ENCODE peak calls at places on chromosomes 4 and X, in four cellular contexts. A is WTC11, W is K562, F is GM12878. R is an unnamed sample.

GRCh38 chr4:17690898-17691297 is 76.5 kb downstream of the MED28 start:
- DNase-seq in A (no peak), W (no peak), F (no peak), R (no peak)

GRCh38 chr4:139167774-139168444 is 9.1 kb downstream of the ELF2 start:
- DNase-seq in A (no peak), W (peak), F (no peak), R (peak)

GRCh38 chrX:109472939-109473713 is 8.8 kb downstream of the GUCY2F start:
- DNase-seq in A (peak), W (peak), F (no peak), R (peak)

GRCh38 chr4:20592666-20593065 is 107.6 kb upstream of the PACRGL start:
- DNase-seq in A (no peak), W (no peak), F (no peak), R (no peak)

GRCh38 chrX:54198262-54198661 is 15.2 kb upstream of the FAM120C start:
- DNase-seq in A (peak), W (no peak), F (no peak), R (no peak)

GRCh38 chr4:139958738-139959096 is 195.3 kb downstream of the MAML3 start:
- DNase-seq in A (no peak), W (no peak), F (no peak), R (no peak)

GRCh38 chrX:39850630-39851152 is 247.1 kb downstream of the BCOR start:
- DNase-seq in A (peak), W (peak), F (no peak), R (peak)

GRCh38 chr4:184100297-184100885 is 117.3 kb downstream of the ENPP6 start:
- DNase-seq in A (no peak), W (peak), F (no peak), R (peak)

GRCh38 chr4:175394213-175394612 is 417.9 kb downstream of the GPM6A start:
- DNase-seq in A (no peak), W (no peak), F (no peak), R (no peak)

GRCh38 chr4:84496356-84497219 is 2.5 kb downstream of the NKX6-1 start:
- DNase-seq in A (peak), W (no peak), F (no peak), R (peak)

GRCh38 chrX:118839334-118839958 is 15.8 kb downstream of the ZCCHC12 start:
- DNase-seq in A (peak), W (peak), F (no peak), R (peak)

GRCh38 chrX:12013220-12013619 is 125.1 kb upstream of the FRMPD4 start:
- DNase-seq in A (no peak), W (no peak), F (no peak), R (no peak)

GRCh38 chr4:140233811-140234696 is 80.1 kb upstream of the MAML3 start:
- DNase-seq in A (no peak), W (no peak), F (no peak), R (no peak)

GRCh38 chr4:2862528-2862927 is 18.9 kb downstream of the ADD1 start:
- DNase-seq in A (no peak), W (peak), F (no peak), R (no peak)

GRCh38 chr4:67549123-67549522 is 3.8 kb upstream of the CENPC start:
- DNase-seq in A (no peak), W (no peak), F (no peak), R (peak)
- TF ChIP-seq USF1 in A (no peak), W (no peak), F (no peak), R (no peak)

GRCh38 chr4:1843852-1844251 is 12.1 kb downstream of the LETM1 start:
- DNase-seq in A (no peak), W (no peak), F (no peak), R (no peak)
- TF ChIP-seq USF1 in A (no peak), W (no peak), F (no peak), R (no peak)

DNA sequence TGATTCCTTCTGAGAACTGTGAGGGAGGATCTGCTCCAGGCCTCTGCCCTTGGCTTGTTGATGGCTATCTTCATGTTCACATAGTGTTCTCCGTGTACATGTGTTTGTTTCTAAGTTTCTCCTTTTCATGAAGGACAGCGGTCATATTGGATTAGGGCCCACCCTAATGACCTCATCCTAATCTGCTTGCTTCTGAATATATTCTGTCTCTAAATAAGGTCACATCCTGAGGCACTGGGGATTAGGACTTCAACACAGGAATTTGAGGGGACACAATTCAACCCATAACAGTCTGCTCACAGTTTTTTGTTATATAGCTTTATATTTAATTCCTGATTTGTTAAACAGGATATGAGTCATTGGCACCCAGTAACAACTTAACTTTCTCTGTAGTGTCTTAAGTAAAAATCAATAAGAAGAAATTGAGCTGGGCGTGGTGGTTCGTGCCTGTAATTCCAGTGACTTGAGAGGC is 154.3 kb upstream of the SMIM10 start:
- DNase-seq in A (no peak), W (peak), F (no peak), R (no peak)
- TF ChIP-seq USF1 in A (no peak), W (no peak), F (no peak), R (no peak)

DNA sequence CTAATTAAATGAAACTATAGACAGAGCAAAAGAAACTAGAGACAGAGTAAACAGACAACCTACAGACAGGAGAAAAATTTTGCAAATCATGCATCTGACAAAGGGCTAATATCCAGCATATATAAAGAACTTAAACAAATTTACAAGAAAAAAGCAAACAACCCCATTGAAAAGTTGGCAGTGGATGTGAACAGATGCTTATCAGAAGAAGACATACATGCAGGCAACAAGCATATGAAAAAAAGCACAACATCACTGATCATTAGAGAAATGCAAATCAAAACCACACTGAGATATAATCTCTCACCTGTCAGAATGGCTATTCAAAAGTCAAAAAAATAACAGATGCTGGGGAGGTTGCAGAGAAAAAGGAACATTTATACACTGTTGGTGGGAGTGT is 14.8 kb downstream of the ZNF280C start:
- DNase-seq in A (no peak), W (no peak), F (no peak), R (no peak)
- TF ChIP-seq USF1 in A (no peak), W (no peak), F (no peak), R (no peak)

GRCh38 chr4:158856852-158857251 is 88.0 kb downstream of the FNIP2 start:
- DNase-seq in A (no peak), W (peak), F (no peak), R (peak)
- TF ChIP-seq USF1 in A (no peak), W (no peak), F (no peak), R (no peak)

GRCh38 chr4:110589297-110589696 is 33.6 kb downstream of the PITX2 start:
- DNase-seq in A (no peak), W (no peak), F (no peak), R (no peak)
- TF ChIP-seq USF1 in A (no peak), W (no peak), F (no peak), R (no peak)

GRCh38 chr4:55278316-55278715 is 67.7 kb upstream of the SRD5A3 start:
- DNase-seq in A (no peak), W (no peak), F (no peak), R (no peak)

GRCh38 chr4:55272576-55272975 is 73.5 kb upstream of the SRD5A3 start:
- DNase-seq in A (no peak), W (no peak), F (no peak), R (no peak)

GRCh38 chr4:55272102-55272501 is 73.9 kb upstream of the SRD5A3 start:
- DNase-seq in A (no peak), W (no peak), F (no peak), R (no peak)

DNA sequence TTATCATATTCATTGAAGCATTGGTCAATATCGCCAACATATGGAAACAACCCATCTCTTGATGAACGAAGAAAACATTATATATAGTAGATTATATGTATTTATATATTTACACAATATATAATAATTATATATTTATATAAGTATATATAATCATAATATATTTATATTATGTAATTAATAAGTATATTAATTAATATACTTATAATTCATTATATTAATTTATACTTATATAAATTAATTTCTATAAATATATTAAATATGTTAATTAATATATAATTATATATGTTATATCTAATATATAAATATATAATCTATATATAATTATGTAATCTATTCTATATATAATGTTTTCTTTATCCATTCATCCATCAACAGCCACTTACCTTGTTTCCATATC is 69.0 kb upstream of the SRD5A3 start:
- DNase-seq in A (no peak), W (no peak), F (no peak), R (no peak)
- TF ChIP-seq USF1 in A (no peak), W (no peak), F (no peak), R (no peak)

GRCh38 chr4:185941476-185941875 is 127.5 kb upstream of the TLR3 start:
- DNase-seq in A (no peak), W (no peak), F (no peak), R (no peak)

GRCh38 chr4:185945906-185946305 is 123.0 kb upstream of the TLR3 start:
- DNase-seq in A (no peak), W (no peak), F (no peak), R (no peak)

GRCh38 chr4:185950891-185951290 is 118.1 kb upstream of the TLR3 start:
- DNase-seq in A (no peak), W (no peak), F (no peak), R (no peak)

GRCh38 chr4:185945238-185945637 is 123.7 kb upstream of the TLR3 start:
- DNase-seq in A (no peak), W (no peak), F (no peak), R (no peak)
- TF ChIP-seq USF1 in A (no peak), W (no peak), F (no peak), R (no peak)

GRCh38 chrX:106999002-106999975 is 723 bp downstream of the MORC4 start:
- DNase-seq in A (peak), W (peak), F (no peak), R (peak)
- TF ChIP-seq USF1 in A (no peak), W (no peak), F (no peak), R (no peak)

GRCh38 chr4:90904018-90904417 is 776.8 kb downstream of the CCSER1 start:
- DNase-seq in A (no peak), W (no peak), F (no peak), R (no peak)
- TF ChIP-seq USF1 in A (no peak), W (no peak), F (no peak), R (no peak)